ENCODE peak calls at places on chromosomes 13 and 19, in seven cellular contexts. R is GM12878, P is GM12891, J is SK-N-SH, F is HepG2, M is K562, U is H1. T is an unnamed sample.

GRCh38 chr19:40718774-40719391 is 2.0 kb downstream of the ITPKC start:
- DNase-seq in F (peak), P (no peak), U (no peak), M (peak), J (no peak), R (peak), T (no peak)

GRCh38 chr19:54247106-54247930 is 4.7 kb upstream of the LILRA6 start:
- DNase-seq in U (no peak), M (no peak), J (no peak), P (no peak), F (no peak), R (no peak), T (no peak)

GRCh38 chr19:31125071-31125470 is 224.2 kb downstream of the TSHZ3 start:
- DNase-seq in J (no peak), R (no peak), F (no peak), U (no peak), P (no peak), M (no peak), T (no peak)

GRCh38 chr13:109744512-109745051 is 41.8 kb downstream of the IRS2 start:
- DNase-seq in U (no peak), F (no peak), R (no peak), M (no peak), P (no peak), J (peak), T (no peak)

GRCh38 chr13:80924596-80924995 is 583.7 kb upstream of the SPRY2 start:
- DNase-seq in J (no peak), U (no peak), M (no peak), F (no peak), P (no peak), R (no peak), T (no peak)

GRCh38 chr19:3275068-3275582 is 50.7 kb downstream of the CELF5 start:
- DNase-seq in F (peak), J (no peak), P (peak), R (no peak), U (peak), M (peak), T (peak)

GRCh38 chr13:29435125-29435911 is 160.2 kb downstream of the SLC7A1 start:
- DNase-seq in R (no peak), F (no peak), J (peak), M (no peak), U (no peak), P (no peak), T (no peak)

GRCh38 chr19:5547881-5548280 is 19.9 kb downstream of the TINCR start:
- DNase-seq in M (peak), R (no peak), F (peak), J (peak), P (no peak), U (no peak), T (no peak)

GRCh38 chr13:37753776-37754175 is 115.8 kb downstream of the TRPC4 start:
- DNase-seq in J (no peak), F (no peak), R (no peak), U (no peak), P (no peak), M (no peak), T (no peak)

GRCh38 chr19:7605490-7606222 is 10.0 kb downstream of the CAMSAP3 start:
- DNase-seq in P (no peak), R (peak), F (peak), U (peak), M (peak), J (peak), T (no peak)

GRCh38 chr13:53198017-53198416 is 169.4 kb downstream of the OLFM4 start:
- DNase-seq in U (no peak), R (no peak), M (no peak), J (peak), P (no peak), F (no peak), T (no peak)

GRCh38 chr19:33514885-33515485 is 6.6 kb downstream of the PEPD start:
- DNase-seq in R (no peak), F (no peak), U (no peak), M (no peak), J (no peak), P (no peak), T (no peak)

GRCh38 chr19:51701468-51702100 is 8.5 kb downstream of the SPACA6 start:
- DNase-seq in P (no peak), M (no peak), U (no peak), F (no peak), J (peak), R (no peak), T (no peak)

GRCh38 chr13:97148894-97149293 is 73.2 kb upstream of the MBNL2 start:
- DNase-seq in F (no peak), U (no peak), R (no peak), M (peak), P (no peak), J (no peak), T (no peak)

GRCh38 chr13:80054806-80055205 is 286.1 kb downstream of the SPRY2 start:
- DNase-seq in F (no peak), R (no peak), J (no peak), U (no peak), M (no peak), P (no peak), T (no peak)

GRCh38 chr19:32666084-32666483 is 8.9 kb downstream of the ANKRD27 start:
- DNase-seq in F (no peak), P (no peak), M (no peak), R (no peak), J (no peak), U (no peak), T (no peak)

GRCh38 chr13:86109107-86109506 is 309.9 kb upstream of the SLITRK6 start:
- DNase-seq in M (no peak), U (no peak), P (no peak), F (no peak), R (no peak), J (no peak), T (no peak)

GRCh38 chr13:105406551-105406950 is 1128.9 kb downstream of the EFNB2 start:
- DNase-seq in M (no peak), F (no peak), U (no peak), J (no peak), P (no peak), R (no peak), T (no peak)

GRCh38 chr19:33293255-33294057 is 8.9 kb downstream of the CEBPA start:
- DNase-seq in J (no peak), R (no peak), U (no peak), P (no peak), F (peak), M (peak), T (no peak)

GRCh38 chr19:13033244-13033643 is 38.0 kb downstream of the NFIX start:
- DNase-seq in R (no peak), P (no peak), F (no peak), U (no peak), J (no peak), M (no peak), T (no peak)

GRCh38 chr13:101289764-101290163 is 126.5 kb downstream of the NALCN start:
- DNase-seq in P (no peak), J (peak), R (no peak), F (no peak), M (no peak), U (peak), T (no peak)

GRCh38 chr19:6099037-6099436 is 11.3 kb downstream of the RFX2 start:
- DNase-seq in F (no peak), J (no peak), R (no peak), P (no peak), M (no peak), U (no peak), T (no peak)

GRCh38 chr13:32080328-32080744 is 48.8 kb downstream of the FRY start:
- DNase-seq in J (no peak), F (peak), R (no peak), U (no peak), M (no peak), P (no peak), T (no peak)

GRCh38 chr19:17611462-17612244 is 56.2 kb downstream of the COLGALT1 start:
- DNase-seq in F (no peak), M (no peak), U (no peak), J (no peak), P (no peak), R (no peak), T (no peak)

GRCh38 chr13:111038887-111039286 is 76.2 kb upstream of the ARHGEF7 start:
- DNase-seq in F (no peak), J (no peak), U (no peak), R (no peak), M (no peak), P (no peak), T (no peak)

GRCh38 chr13:111139452-111139851 is 24.3 kb downstream of the ARHGEF7 start:
- DNase-seq in J (peak), U (no peak), M (no peak), P (no peak), R (no peak), F (no peak), T (no peak)

GRCh38 chr13:92377396-92377795 is 849.2 kb upstream of the GPC6 start:
- DNase-seq in M (no peak), F (no peak), R (no peak), U (no peak), P (no peak), J (no peak), T (no peak)

GRCh38 chr19:9456018-9456689 is 20.8 kb upstream of the ZNF266 start:
- DNase-seq in R (no peak), P (no peak), M (no peak), F (no peak), U (no peak), J (no peak), T (no peak)

GRCh38 chr13:101150998-101151397 is 265.3 kb downstream of the NALCN start:
- DNase-seq in R (no peak), U (no peak), F (no peak), J (peak), P (no peak), M (no peak), T (no peak)

GRCh38 chr13:31675521-31675953 is 63.8 kb upstream of the RXFP2 start:
- DNase-seq in P (no peak), M (no peak), U (no peak), R (no peak), J (peak), F (no peak), T (no peak)

GRCh38 chr19:4534836-4535658 is at the start of gene PLIN5:
- DNase-seq in R (peak), F (peak), U (peak), J (peak), M (peak), P (peak), T (peak)

DNA sequence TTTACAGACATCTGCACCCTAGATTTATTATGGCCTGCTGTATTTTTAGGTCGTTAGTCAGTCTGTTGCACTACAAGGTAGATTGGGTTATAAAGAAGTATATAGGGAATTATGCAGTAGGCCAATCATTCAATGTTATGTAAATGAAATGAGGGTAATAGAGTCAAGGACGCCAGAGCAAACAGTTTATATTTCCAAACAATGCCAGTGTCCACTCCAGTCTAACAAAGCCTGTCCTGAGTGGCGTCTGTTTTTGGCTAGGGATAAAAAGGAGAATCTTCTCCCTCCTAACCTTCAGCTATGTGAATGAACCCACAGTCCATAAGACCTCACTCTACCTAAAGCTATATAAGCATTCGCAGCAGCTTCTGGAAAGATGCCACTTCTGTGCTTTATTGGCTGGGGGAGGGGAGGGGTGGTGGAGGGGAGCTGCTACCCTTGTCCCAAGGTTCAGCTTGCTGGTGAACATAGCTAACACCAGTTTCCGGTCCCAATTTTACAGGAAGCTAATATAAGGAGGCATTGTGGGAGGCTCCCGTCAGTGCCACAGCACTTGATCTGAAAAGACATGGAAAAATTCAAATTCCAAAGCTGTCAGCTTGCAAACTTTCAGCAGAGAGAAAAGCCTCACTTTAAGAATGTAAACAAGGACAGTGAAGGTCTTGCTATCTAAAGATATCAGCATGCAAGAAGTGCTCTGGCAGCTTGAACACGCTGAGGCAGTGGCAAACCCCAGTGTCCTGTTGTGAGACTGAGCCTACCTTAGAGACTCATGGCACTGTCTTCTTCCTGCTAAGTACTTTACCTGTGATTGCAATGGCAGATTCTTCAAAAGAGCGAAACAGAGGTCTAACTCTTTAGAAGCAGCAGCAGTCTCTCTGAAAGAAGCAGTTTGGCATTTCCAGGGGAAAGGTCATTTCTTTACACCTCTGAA is 369.9 kb downstream of the PCDH9 start:
- DNase-seq in M (no peak), J (no peak), R (no peak), U (no peak), F (no peak), P (no peak), T (no peak)
- TF ChIP-seq TAF1 in M (no peak), J (no peak), R (no peak), U (no peak), F (no peak), P (no peak), T (no peak)

GRCh38 chr19:10533656-10534386 is 9.9 kb upstream of the ATG4D start:
- DNase-seq in R (no peak), P (no peak), F (no peak), U (no peak), M (no peak), J (no peak), T (no peak)
- TF ChIP-seq TAF1 in R (no peak), P (no peak), F (no peak), U (no peak), M (no peak), J (no peak), T (no peak)

DNA sequence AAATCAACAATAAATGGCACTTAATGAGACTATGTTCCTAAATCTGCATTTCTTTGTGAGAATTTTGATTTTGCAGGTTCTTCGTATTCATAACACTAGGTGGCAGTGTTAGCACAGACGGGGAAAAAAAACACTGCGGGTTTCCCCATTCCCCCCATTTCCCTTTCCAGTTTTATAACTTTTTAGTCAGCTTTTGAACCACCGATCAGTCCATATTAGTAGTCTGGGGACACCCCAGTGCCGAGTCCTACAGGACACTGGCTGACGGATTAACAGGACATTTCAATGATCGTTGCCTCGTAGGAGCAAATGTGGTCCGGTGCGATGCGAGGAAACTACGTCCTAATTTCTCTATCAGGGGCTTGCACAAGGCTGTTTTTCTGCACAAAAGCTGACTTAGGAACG is 234.3 kb downstream of the LMO7 start:
- DNase-seq in J (peak), F (no peak), R (no peak), M (peak), U (no peak), P (no peak), T (no peak)
- TF ChIP-seq TAF1 in J (no peak), F (no peak), R (no peak), M (no peak), U (no peak), P (no peak), T (no peak)

GRCh38 chr13:21014666-21015170 is 46.7 kb downstream of the LATS2 start:
- DNase-seq in F (peak), U (no peak), P (no peak), J (no peak), M (no peak), R (no peak), T (no peak)
- TF ChIP-seq TAF1 in F (no peak), U (no peak), P (no peak), J (no peak), M (no peak), R (no peak), T (no peak)

GRCh38 chr13:99383511-99383921 is 76.3 kb upstream of the GPR183 start:
- DNase-seq in P (no peak), F (no peak), M (no peak), J (no peak), R (no peak), U (no peak), T (no peak)

GRCh38 chr13:99380921-99381645 is 73.9 kb upstream of the GPR183 start:
- DNase-seq in J (no peak), M (no peak), P (no peak), R (peak), F (no peak), U (no peak), T (no peak)

GRCh38 chr13:99383946-99384345 is 76.7 kb upstream of the GPR183 start:
- DNase-seq in J (no peak), R (no peak), U (no peak), M (no peak), F (no peak), P (no peak), T (no peak)

GRCh38 chr13:99384468-99384867 is 77.3 kb upstream of the GPR183 start:
- DNase-seq in R (no peak), F (no peak), P (no peak), U (no peak), M (no peak), J (no peak), T (no peak)

GRCh38 chr13:99382428-99383133 is 75.4 kb upstream of the GPR183 start:
- DNase-seq in M (no peak), U (no peak), R (no peak), F (no peak), J (no peak), P (no peak), T (no peak)
- TF ChIP-seq TAF1 in M (no peak), U (no peak), R (no peak), F (no peak), J (no peak), P (no peak), T (no peak)

GRCh38 chr19:39544920-39545319 is 5.0 kb upstream of the EID2 start:
- DNase-seq in U (no peak), R (no peak), F (no peak), M (no peak), J (no peak), P (no peak), T (no peak)

GRCh38 chr19:39543477-39543857 is 3.5 kb upstream of the EID2 start:
- DNase-seq in P (no peak), R (no peak), M (no peak), U (no peak), F (no peak), J (no peak), T (no peak)

GRCh38 chr19:39544201-39544903 is 4.4 kb upstream of the EID2 start:
- DNase-seq in F (no peak), M (no peak), J (no peak), R (no peak), P (no peak), U (no peak), T (no peak)

GRCh38 chr19:39550197-39550596 is 10.2 kb upstream of the EID2 start:
- DNase-seq in M (no peak), U (no peak), R (no peak), J (no peak), F (no peak), P (no peak), T (no peak)

GRCh38 chr19:39546599-39546998 is 6.6 kb upstream of the EID2 start:
- DNase-seq in R (no peak), F (no peak), M (no peak), P (no peak), J (no peak), U (no peak), T (no peak)
- TF ChIP-seq TAF1 in R (no peak), F (no peak), M (no peak), P (no peak), J (no peak), U (no peak), T (no peak)

GRCh38 chr19:58440556-58440955 is 603 bp upstream of the ZNF132 start:
- DNase-seq in F (no peak), J (no peak), U (no peak), M (no peak), P (no peak), R (no peak), T (no peak)
- TF ChIP-seq TAF1 in F (no peak), J (no peak), U (no peak), M (no peak), P (no peak), R (no peak), T (no peak)

T was measured in GM12892.